ENCODE peak calls at places on chromosomes 4 and X, in six cellular contexts. H is naive thymus-derived CD4-positive, alpha-beta T cell; W is aorta; N is lower lobe of right lung; I is left lung; Z is neural progenitor cell. D is an unnamed sample. For H3K36me3 and H3K4me1, the result is how much of the 10 kb centered on the place peaks cover.

GRCh38 chr4:61397174-61397573 is 197.0 kb downstream of the ADGRL3 start:
- DNase-seq in H (no peak), W (no peak), N (no peak), I (no peak), Z (no peak), D (peak)

GRCh38 chr4:77815651-77816050 is 3.5 kb downstream of the CNOT6L start:
- DNase-seq in H (no peak), W (no peak), N (no peak), I (no peak), Z (no peak), D (no peak)

GRCh38 chr4:90958256-90958895 is 831.2 kb downstream of the CCSER1 start:
- DNase-seq in H (no peak), W (no peak), N (no peak), I (no peak), Z (no peak), D (peak)

GRCh38 chrX:72367524-72367923 is 61.8 kb upstream of the CITED1 start:
- DNase-seq in H (no peak), W (no peak), N (no peak), I (no peak), Z (no peak), D (no peak)

GRCh38 chr4:169179609-169180526 is 90.9 kb downstream of the SH3RF1 start:
- DNase-seq in H (no peak), W (no peak), N (no peak), I (no peak), Z (no peak), D (no peak)

GRCh38 chr4:146134761-146135160 is 40.8 kb upstream of the LSM6 start:
- DNase-seq in H (no peak), W (no peak), N (no peak), I (no peak), Z (peak), D (no peak)

GRCh38 chrX:139203681-139204575 is 326.6 kb upstream of the F9 start:
- DNase-seq in H (no peak), W (peak), N (peak), I (peak), Z (peak), D (peak)

GRCh38 chrX:47523297-47523696 is 37.7 kb upstream of the ARAF start:
- DNase-seq in H (peak), W (peak), N (peak), I (peak), Z (peak), D (peak)

GRCh38 chr4:119103263-119103662 is 32.4 kb upstream of the MYOZ2 start:
- DNase-seq in H (no peak), W (peak), N (peak), I (no peak), Z (no peak), D (no peak)

GRCh38 chr4:107800058-107800457 is 24.7 kb upstream of the SGMS2 start:
- DNase-seq in H (no peak), W (no peak), N (no peak), I (no peak), Z (no peak), D (no peak)

GRCh38 chr4:3481783-3482397 is 18.8 kb downstream of the DOK7 start:
- DNase-seq in H (no peak), W (no peak), N (no peak), I (peak), Z (no peak), D (no peak)

GRCh38 chr4:144645102-144645469 is 870 bp upstream of the HHIP start:
- DNase-seq in H (no peak), W (peak), N (peak), I (peak), Z (peak), D (no peak)

GRCh38 chr4:90211174-90211573 is 84.0 kb downstream of the CCSER1 start:
- DNase-seq in H (no peak), W (no peak), N (no peak), I (no peak), Z (no peak), D (no peak)

GRCh38 chrX:131066237-131066636 is 8.1 kb downstream of the ARHGAP36 start:
- DNase-seq in H (no peak), W (no peak), N (no peak), I (no peak), Z (no peak), D (no peak)

GRCh38 chr4:136651278-136651667 is 881.0 kb downstream of the PCDH18 start:
- DNase-seq in H (no peak), W (no peak), N (no peak), I (no peak), Z (no peak), D (no peak)

GRCh38 chr4:73978886-73979285 is 2.9 kb downstream of the PF4 start:
- DNase-seq in H (no peak), W (no peak), N (no peak), I (no peak), Z (no peak), D (peak)

GRCh38 chr4:114021445-114021844 is 42.0 kb upstream of the ARSJ start:
- DNase-seq in H (no peak), W (no peak), N (no peak), I (no peak), Z (no peak), D (no peak)

GRCh38 chr4:185512516-185512915 is 22.8 kb downstream of the PDLIM3 start:
- DNase-seq in H (no peak), W (no peak), N (no peak), I (no peak), Z (no peak), D (no peak)

GRCh38 chr4:88610771-88611170 is 18.5 kb downstream of the HERC3 start:
- DNase-seq in H (no peak), W (peak), N (no peak), I (no peak), Z (no peak), D (no peak)

GRCh38 chr4:102114118-102114630 is 231.1 kb downstream of the SLC39A8 start:
- DNase-seq in H (no peak), W (no peak), N (no peak), I (no peak), Z (no peak), D (no peak)

GRCh38 chr4:66489783-66490452 is 819.6 kb upstream of the EPHA5 start:
- DNase-seq in H (no peak), W (no peak), N (no peak), I (no peak), Z (no peak), D (peak)

GRCh38 chr4:79042079-79042674 is 102.9 kb upstream of the PAQR3 start:
- DNase-seq in H (no peak), W (no peak), N (no peak), I (no peak), Z (peak), D (peak)

GRCh38 chr4:81405900-81406401 is 65.8 kb downstream of the RASGEF1B start:
- DNase-seq in H (peak), W (no peak), N (no peak), I (no peak), Z (peak), D (peak)

GRCh38 chrX:39905946-39906345 is 191.8 kb downstream of the BCOR start:
- DNase-seq in H (no peak), W (no peak), N (no peak), I (no peak), Z (no peak), D (no peak)

GRCh38 chr4:2095236-2096072 is 36.3 kb downstream of the NAT8L start:
- DNase-seq in H (no peak), W (no peak), N (no peak), I (no peak), Z (no peak), D (no peak)

GRCh38 chr4:56102581-56102980 is 153.8 kb downstream of the CEP135 start:
- DNase-seq in H (no peak), W (no peak), N (no peak), I (no peak), Z (peak), D (peak)

GRCh38 chr4:5708171-5708828 is at the start of gene EVC2:
- DNase-seq in H (no peak), W (peak), N (peak), I (peak), Z (peak), D (peak)

GRCh38 chr4:130192787-130193186 is 1096.8 kb downstream of the C4orf33 start:
- DNase-seq in H (no peak), W (no peak), N (no peak), I (no peak), Z (no peak), D (no peak)
- H3K36me3 ChIP-seq in H (under half), W (under half), N (under half), I (under half), Z (under half), D (under half)

GRCh38 chr4:173231916-173232315 is 63.3 kb downstream of the GALNT7 start:
- DNase-seq in H (no peak), W (no peak), N (no peak), I (no peak), Z (no peak), D (no peak)

GRCh38 chr4:173230077-173230476 is 61.5 kb downstream of the GALNT7 start:
- DNase-seq in H (no peak), W (no peak), N (no peak), I (no peak), Z (no peak), D (no peak)

GRCh38 chr4:173237152-173237551 is 68.5 kb downstream of the GALNT7 start:
- DNase-seq in H (no peak), W (no peak), N (no peak), I (no peak), Z (no peak), D (no peak)

GRCh38 chr4:173237722-173238121 is 69.1 kb downstream of the GALNT7 start:
- DNase-seq in H (no peak), W (no peak), N (no peak), I (no peak), Z (no peak), D (no peak)

DNA sequence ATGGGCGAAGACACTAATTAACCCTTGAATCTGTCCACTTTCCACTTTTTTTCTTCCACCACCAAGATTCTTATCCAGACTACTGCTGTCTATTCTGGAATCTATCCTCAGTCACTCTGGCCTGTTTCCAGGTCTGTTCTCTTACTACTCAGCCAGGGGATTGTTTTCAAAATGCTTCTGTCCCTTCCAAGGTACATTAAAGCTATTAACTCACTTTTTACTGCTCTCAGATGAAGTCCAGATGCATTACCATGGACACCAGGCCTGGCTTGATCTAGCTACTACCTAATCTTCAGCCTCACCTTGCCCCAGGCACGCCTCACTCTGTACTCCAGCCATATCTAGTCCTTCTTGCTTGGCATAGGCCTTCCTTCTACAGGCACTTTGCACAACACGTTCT is 66.4 kb downstream of the GALNT7 start:
- DNase-seq in H (no peak), W (no peak), N (no peak), I (no peak), Z (no peak), D (no peak)
- H3K4me1 ChIP-seq in H (under half), W (under half), N (under half), I (under half), Z (under half), D (under half)

DNA sequence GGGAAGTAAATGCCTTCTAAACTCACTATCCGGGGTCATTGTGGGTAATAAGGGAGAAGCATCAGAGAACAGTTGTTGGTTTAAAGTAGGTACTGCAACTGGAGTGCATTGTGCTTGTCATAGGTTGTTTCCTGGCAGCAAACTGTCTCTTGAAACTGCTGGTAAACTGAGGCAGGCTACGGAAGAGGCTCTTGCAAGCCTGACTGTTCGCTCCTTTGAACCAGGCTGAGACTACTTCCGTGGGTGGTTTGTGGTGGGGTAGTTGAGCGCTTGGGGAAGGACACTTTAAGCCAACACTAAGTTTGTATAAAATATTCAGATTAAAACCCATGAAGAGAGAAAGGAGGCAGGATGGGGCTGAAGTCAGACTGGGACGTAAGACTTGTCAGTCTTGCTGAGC is 45.2 kb upstream of the WDR1 start:
- DNase-seq in H (peak), W (no peak), N (no peak), I (no peak), Z (no peak), D (no peak)
- H3K4me3 ChIP-seq in H (no peak), W (no peak), N (no peak), I (no peak), Z (no peak), D (no peak)

GRCh38 chrX:128106630-128107029 is 54.4 kb upstream of the ACTRT1 start:
- DNase-seq in H (no peak), W (no peak), N (no peak), I (no peak), Z (peak), D (peak)
- H3K36me3 ChIP-seq in H (under half), W (under half), N (under half), I (under half), Z (under half), D (under half)

GRCh38 chrX:13937370-13938052 is 92.2 kb downstream of the GEMIN8 start:
- DNase-seq in H (no peak), W (no peak), N (no peak), I (no peak), Z (peak), D (peak)

GRCh38 chrX:13934731-13935130 is 95.0 kb downstream of the GEMIN8 start:
- DNase-seq in H (no peak), W (no peak), N (no peak), I (no peak), Z (no peak), D (no peak)

GRCh38 chrX:13938766-13939530 is 90.7 kb downstream of the GEMIN8 start:
- DNase-seq in H (no peak), W (no peak), N (no peak), I (no peak), Z (peak), D (no peak)

GRCh38 chrX:13938053-13938765 is 91.5 kb downstream of the GEMIN8 start:
- DNase-seq in H (no peak), W (peak), N (peak), I (peak), Z (peak), D (peak)

GRCh38 chrX:13936804-13937203 is 92.9 kb downstream of the GEMIN8 start:
- DNase-seq in H (no peak), W (no peak), N (no peak), I (no peak), Z (no peak), D (no peak)
- H3K4me1 ChIP-seq in H (under half), W (under half), N (under half), I (under half), Z (under half), D (under half)

GRCh38 chr4:112357453-112357852 is 60.3 kb downstream of the ALPK1 start:
- DNase-seq in H (no peak), W (peak), N (no peak), I (peak), Z (no peak), D (no peak)
- H3K4me3 ChIP-seq in H (no peak), W (no peak), N (no peak), I (no peak), Z (no peak), D (no peak)

D was measured in cardiac muscle cell.